ENCODE peak calls at places on chromosomes 11 and 22, in four cellular contexts. G is WERI-Rb-1, Y is HT1080, Z is tibial nerve. W is an unnamed sample.

GRCh38 chr22:37747090-37747714 is 50.4 kb downstream of the TRIOBP start:
- DNase-seq in G (no peak), Y (peak), Z (peak), W (no peak)

GRCh38 chr11:9002920-9003572 is 755 bp downstream of the NRIP3 start:
- DNase-seq in G (peak), Y (peak), Z (no peak), W (no peak)

GRCh38 chr11:84819128-84819527 is 808.0 kb downstream of the DLG2 start:
- DNase-seq in G (no peak), Y (peak), Z (no peak), W (no peak)

GRCh38 chr11:36577859-36578258 is 10.1 kb downstream of the RAG1 start:
- DNase-seq in G (no peak), Y (no peak), Z (no peak), W (no peak)

GRCh38 chr11:76074178-76075112 is 131.9 kb downstream of the WNT11 start:
- DNase-seq in G (no peak), Y (peak), Z (no peak), W (no peak)

GRCh38 chr11:65316311-65316978 is 1.8 kb downstream of the CDC42EP2 start:
- DNase-seq in G (no peak), Y (peak), Z (peak), W (no peak)

GRCh38 chr22:44566911-44567310 is 68.9 kb upstream of the RTL6 start:
- DNase-seq in G (no peak), Y (no peak), Z (no peak), W (peak)

GRCh38 chr11:64880240-64881001 is 2.0 kb upstream of the EHD1 start:
- DNase-seq in G (no peak), Y (no peak), Z (peak), W (peak)

W was measured in aorta.